ENCODE peak calls at places on chromosomes 16 and 17, in nine cellular contexts. One of them, this sample, is unnamed.

GRCh38 chr16:66266436-66267286 is 99.8 kb upstream of the CDH5 start:
- DNase-seq in activated CD4-positive, alpha-beta T cell treated with anti-CD3 and anti-CD28 coated beads, Interleukin-2, amount 10 ng/mL, durations not matched to agents 7 days and 5 days: no peak
- DNase-seq in GM12891: no peak
- DNase-seq in Right ventricle myocardium superior: peak
- DNase-seq in HT-29: no peak
- DNase-seq in heart right ventricle: peak
- DNase-seq in NCI-H345: no peak
- DNase-seq in activated T-helper 9 cell treated with anti-CD3 and anti-CD28 coated beads, Interleukin-2, amount 50 U/mL, for 16 hours: no peak
- DNase-seq in cardiac fibroblast: peak
- DNase-seq in this sample: peak

GRCh38 chr17:6682339-6682738 is 30.8 kb downstream of the C17orf100 start:
- DNase-seq in activated CD4-positive, alpha-beta T cell treated with anti-CD3 and anti-CD28 coated beads, Interleukin-2, amount 10 ng/mL, durations not matched to agents 7 days and 5 days: no peak
- DNase-seq in GM12891: no peak
- DNase-seq in Right ventricle myocardium superior: no peak
- DNase-seq in HT-29: no peak
- DNase-seq in heart right ventricle: no peak
- DNase-seq in NCI-H345: no peak
- DNase-seq in activated T-helper 9 cell treated with anti-CD3 and anti-CD28 coated beads, Interleukin-2, amount 50 U/mL, for 16 hours: no peak
- DNase-seq in cardiac fibroblast: no peak
- DNase-seq in this sample: no peak

GRCh38 chr16:82062645-82063058 is 27.6 kb downstream of the HSD17B2 start:
- DNase-seq in activated CD4-positive, alpha-beta T cell treated with anti-CD3 and anti-CD28 coated beads, Interleukin-2, amount 10 ng/mL, durations not matched to agents 7 days and 5 days: no peak
- DNase-seq in GM12891: no peak
- DNase-seq in Right ventricle myocardium superior: no peak
- DNase-seq in HT-29: no peak
- DNase-seq in heart right ventricle: no peak
- DNase-seq in NCI-H345: no peak
- DNase-seq in activated T-helper 9 cell treated with anti-CD3 and anti-CD28 coated beads, Interleukin-2, amount 50 U/mL, for 16 hours: no peak
- DNase-seq in cardiac fibroblast: peak
- DNase-seq in this sample: no peak

GRCh38 chr17:80821546-80821945 is 170.1 kb upstream of the CHMP6 start:
- DNase-seq in activated CD4-positive, alpha-beta T cell treated with anti-CD3 and anti-CD28 coated beads, Interleukin-2, amount 10 ng/mL, durations not matched to agents 7 days and 5 days: no peak
- DNase-seq in GM12891: no peak
- DNase-seq in Right ventricle myocardium superior: no peak
- DNase-seq in HT-29: no peak
- DNase-seq in heart right ventricle: no peak
- DNase-seq in NCI-H345: no peak
- DNase-seq in activated T-helper 9 cell treated with anti-CD3 and anti-CD28 coated beads, Interleukin-2, amount 50 U/mL, for 16 hours: no peak
- DNase-seq in cardiac fibroblast: no peak
- DNase-seq in this sample: no peak

GRCh38 chr17:68053237-68054030 is 17.9 kb downstream of the KPNA2 start:
- DNase-seq in activated CD4-positive, alpha-beta T cell treated with anti-CD3 and anti-CD28 coated beads, Interleukin-2, amount 10 ng/mL, durations not matched to agents 7 days and 5 days: no peak
- DNase-seq in GM12891: no peak
- DNase-seq in Right ventricle myocardium superior: peak
- DNase-seq in HT-29: no peak
- DNase-seq in heart right ventricle: peak
- DNase-seq in NCI-H345: no peak
- DNase-seq in activated T-helper 9 cell treated with anti-CD3 and anti-CD28 coated beads, Interleukin-2, amount 50 U/mL, for 16 hours: no peak
- DNase-seq in cardiac fibroblast: peak
- DNase-seq in this sample: peak

GRCh38 chr16:12228607-12229499 is 252.3 kb downstream of the SNX29 start:
- DNase-seq in activated CD4-positive, alpha-beta T cell treated with anti-CD3 and anti-CD28 coated beads, Interleukin-2, amount 10 ng/mL, durations not matched to agents 7 days and 5 days: peak
- DNase-seq in GM12891: peak
- DNase-seq in Right ventricle myocardium superior: peak
- DNase-seq in HT-29: peak
- DNase-seq in heart right ventricle: peak
- DNase-seq in NCI-H345: peak
- DNase-seq in activated T-helper 9 cell treated with anti-CD3 and anti-CD28 coated beads, Interleukin-2, amount 50 U/mL, for 16 hours: no peak
- DNase-seq in cardiac fibroblast: peak
- DNase-seq in this sample: peak

GRCh38 chr17:44171931-44172455 is 1.5 kb downstream of the ASB16 start:
- DNase-seq in activated CD4-positive, alpha-beta T cell treated with anti-CD3 and anti-CD28 coated beads, Interleukin-2, amount 10 ng/mL, durations not matched to agents 7 days and 5 days: no peak
- DNase-seq in GM12891: no peak
- DNase-seq in Right ventricle myocardium superior: no peak
- DNase-seq in HT-29: no peak
- DNase-seq in heart right ventricle: no peak
- DNase-seq in NCI-H345: no peak
- DNase-seq in activated T-helper 9 cell treated with anti-CD3 and anti-CD28 coated beads, Interleukin-2, amount 50 U/mL, for 16 hours: no peak
- DNase-seq in cardiac fibroblast: no peak
- DNase-seq in this sample: no peak

GRCh38 chr17:6915620-6916019 is 80.2 kb upstream of the ALOX12 start:
- DNase-seq in activated CD4-positive, alpha-beta T cell treated with anti-CD3 and anti-CD28 coated beads, Interleukin-2, amount 10 ng/mL, durations not matched to agents 7 days and 5 days: no peak
- DNase-seq in GM12891: no peak
- DNase-seq in Right ventricle myocardium superior: no peak
- DNase-seq in HT-29: no peak
- DNase-seq in heart right ventricle: no peak
- DNase-seq in NCI-H345: no peak
- DNase-seq in activated T-helper 9 cell treated with anti-CD3 and anti-CD28 coated beads, Interleukin-2, amount 50 U/mL, for 16 hours: no peak
- DNase-seq in cardiac fibroblast: no peak
- DNase-seq in this sample: no peak

GRCh38 chr17:67422887-67423286 is 45.8 kb downstream of the PITPNC1 start:
- DNase-seq in activated CD4-positive, alpha-beta T cell treated with anti-CD3 and anti-CD28 coated beads, Interleukin-2, amount 10 ng/mL, durations not matched to agents 7 days and 5 days: no peak
- DNase-seq in GM12891: no peak
- DNase-seq in Right ventricle myocardium superior: no peak
- DNase-seq in HT-29: peak
- DNase-seq in heart right ventricle: no peak
- DNase-seq in NCI-H345: no peak
- DNase-seq in activated T-helper 9 cell treated with anti-CD3 and anti-CD28 coated beads, Interleukin-2, amount 50 U/mL, for 16 hours: no peak
- DNase-seq in cardiac fibroblast: no peak
- DNase-seq in this sample: no peak

GRCh38 chr16:22161999-22162657 is at the start of gene SDR42E2:
- DNase-seq in activated CD4-positive, alpha-beta T cell treated with anti-CD3 and anti-CD28 coated beads, Interleukin-2, amount 10 ng/mL, durations not matched to agents 7 days and 5 days: peak
- DNase-seq in GM12891: no peak
- DNase-seq in Right ventricle myocardium superior: no peak
- DNase-seq in HT-29: peak
- DNase-seq in heart right ventricle: no peak
- DNase-seq in NCI-H345: peak
- DNase-seq in activated T-helper 9 cell treated with anti-CD3 and anti-CD28 coated beads, Interleukin-2, amount 50 U/mL, for 16 hours: peak
- DNase-seq in cardiac fibroblast: no peak
- DNase-seq in this sample: no peak

GRCh38 chr16:83847371-83848225 is 39.8 kb downstream of the HSBP1 start:
- DNase-seq in activated CD4-positive, alpha-beta T cell treated with anti-CD3 and anti-CD28 coated beads, Interleukin-2, amount 10 ng/mL, durations not matched to agents 7 days and 5 days: no peak
- DNase-seq in GM12891: no peak
- DNase-seq in Right ventricle myocardium superior: no peak
- DNase-seq in HT-29: no peak
- DNase-seq in heart right ventricle: no peak
- DNase-seq in NCI-H345: no peak
- DNase-seq in activated T-helper 9 cell treated with anti-CD3 and anti-CD28 coated beads, Interleukin-2, amount 50 U/mL, for 16 hours: no peak
- DNase-seq in cardiac fibroblast: no peak
- DNase-seq in this sample: peak

GRCh38 chr17:30332057-30332542 is 1.8 kb downstream of the TMIGD1 start:
- DNase-seq in activated CD4-positive, alpha-beta T cell treated with anti-CD3 and anti-CD28 coated beads, Interleukin-2, amount 10 ng/mL, durations not matched to agents 7 days and 5 days: peak
- DNase-seq in GM12891: no peak
- DNase-seq in Right ventricle myocardium superior: no peak
- DNase-seq in HT-29: no peak
- DNase-seq in heart right ventricle: no peak
- DNase-seq in NCI-H345: no peak
- DNase-seq in activated T-helper 9 cell treated with anti-CD3 and anti-CD28 coated beads, Interleukin-2, amount 50 U/mL, for 16 hours: peak
- DNase-seq in cardiac fibroblast: peak
- DNase-seq in this sample: no peak

GRCh38 chr17:48484850-48485249 is 46.0 kb downstream of the HOXB1 start:
- DNase-seq in activated CD4-positive, alpha-beta T cell treated with anti-CD3 and anti-CD28 coated beads, Interleukin-2, amount 10 ng/mL, durations not matched to agents 7 days and 5 days: no peak
- DNase-seq in GM12891: no peak
- DNase-seq in Right ventricle myocardium superior: no peak
- DNase-seq in HT-29: peak
- DNase-seq in heart right ventricle: no peak
- DNase-seq in NCI-H345: no peak
- DNase-seq in activated T-helper 9 cell treated with anti-CD3 and anti-CD28 coated beads, Interleukin-2, amount 50 U/mL, for 16 hours: no peak
- DNase-seq in cardiac fibroblast: no peak
- DNase-seq in this sample: no peak

GRCh38 chr16:57892041-57892440 is 78.9 kb downstream of the CNGB1 start:
- DNase-seq in activated CD4-positive, alpha-beta T cell treated with anti-CD3 and anti-CD28 coated beads, Interleukin-2, amount 10 ng/mL, durations not matched to agents 7 days and 5 days: no peak
- DNase-seq in GM12891: no peak
- DNase-seq in Right ventricle myocardium superior: no peak
- DNase-seq in HT-29: no peak
- DNase-seq in heart right ventricle: no peak
- DNase-seq in NCI-H345: no peak
- DNase-seq in activated T-helper 9 cell treated with anti-CD3 and anti-CD28 coated beads, Interleukin-2, amount 50 U/mL, for 16 hours: no peak
- DNase-seq in cardiac fibroblast: no peak
- DNase-seq in this sample: no peak

GRCh38 chr16:68533937-68534336 is 5.2 kb upstream of the ZFP90 start:
- DNase-seq in activated CD4-positive, alpha-beta T cell treated with anti-CD3 and anti-CD28 coated beads, Interleukin-2, amount 10 ng/mL, durations not matched to agents 7 days and 5 days: no peak
- DNase-seq in GM12891: no peak
- DNase-seq in Right ventricle myocardium superior: no peak
- DNase-seq in HT-29: no peak
- DNase-seq in heart right ventricle: no peak
- DNase-seq in NCI-H345: no peak
- DNase-seq in activated T-helper 9 cell treated with anti-CD3 and anti-CD28 coated beads, Interleukin-2, amount 50 U/mL, for 16 hours: no peak
- DNase-seq in cardiac fibroblast: no peak
- DNase-seq in this sample: no peak

GRCh38 chr16:88505405-88506082 is 52.5 kb downstream of the ZFPM1 start:
- DNase-seq in activated CD4-positive, alpha-beta T cell treated with anti-CD3 and anti-CD28 coated beads, Interleukin-2, amount 10 ng/mL, durations not matched to agents 7 days and 5 days: peak
- DNase-seq in GM12891: peak
- DNase-seq in Right ventricle myocardium superior: peak
- DNase-seq in HT-29: peak
- DNase-seq in heart right ventricle: no peak
- DNase-seq in NCI-H345: peak
- DNase-seq in activated T-helper 9 cell treated with anti-CD3 and anti-CD28 coated beads, Interleukin-2, amount 50 U/mL, for 16 hours: peak
- DNase-seq in cardiac fibroblast: peak
- DNase-seq in this sample: no peak

GRCh38 chr17:2137342-2138098 is 82.6 kb downstream of the HIC1 start:
- DNase-seq in activated CD4-positive, alpha-beta T cell treated with anti-CD3 and anti-CD28 coated beads, Interleukin-2, amount 10 ng/mL, durations not matched to agents 7 days and 5 days: no peak
- DNase-seq in GM12891: peak
- DNase-seq in Right ventricle myocardium superior: no peak
- DNase-seq in HT-29: no peak
- DNase-seq in heart right ventricle: no peak
- DNase-seq in NCI-H345: no peak
- DNase-seq in activated T-helper 9 cell treated with anti-CD3 and anti-CD28 coated beads, Interleukin-2, amount 50 U/mL, for 16 hours: no peak
- DNase-seq in cardiac fibroblast: peak
- DNase-seq in this sample: no peak